ENCODE peak calls at places on chromosomes 13 and 19, in eight cellular contexts. J is CD4-positive, CD25-positive, alpha-beta regulatory T cell; T is HTR-8/SVneo; W is neuronal stem cell; P is GM04504; O is activated CD4-positive, alpha-beta T cell treated with anti-CD3 and anti-CD28 coated beads, Interleukin-2, amount 10 ng/mL, durations not matched to agents 7 days and 5 days; B is activated CD8-positive, alpha-beta memory T cell treated with anti-CD3 and anti-CD28 coated beads, Interleukin-2, amount 10 ng/mL, durations not matched to agents 7 days and 5 days; G is activated gamma-delta T cell treated with Interleukin-2 at 50 U/mL for 16 hours. U is an unnamed sample.

GRCh38 chr13:40484101-40484800 is 182.2 kb downstream of the FOXO1 start:
- DNase-seq in J (peak; percentile 57), T (no peak), W (no peak), P (no peak), O (no peak), B (no peak), G (no peak), U (no peak)

GRCh38 chr13:45086484-45086883 is 33.8 kb upstream of the GTF2F2 start:
- DNase-seq in J (no peak), T (peak; percentile 8), W (no peak), P (peak; percentile 85), O (no peak), B (no peak), G (no peak), U (no peak)

GRCh38 chr13:29758591-29759114 is 91.8 kb downstream of the UBL3 start:
- DNase-seq in J (peak; percentile 65), T (no peak), W (no peak), P (peak; percentile 27), O (peak; percentile 40), B (peak; percentile 80), G (peak; percentile 12), U (no peak)

GRCh38 chr13:90868321-90868920 is 479.1 kb upstream of the MIR17HG start:
- DNase-seq in J (no peak), T (peak; percentile 1), W (peak; percentile 17), P (no peak), O (peak; percentile 7), B (no peak), G (no peak), U (no peak)

GRCh38 chr19:1747285-1748114 is 5.8 kb upstream of the ONECUT3 start:
- DNase-seq in J (peak; percentile 45), T (peak; percentile 58), W (no peak), P (peak; percentile 30), O (peak; percentile 17), B (peak; percentile 68), G (peak; percentile 46), U (no peak)

GRCh38 chr19:39704181-39705044 is at the start of gene LGALS14:
- DNase-seq in J (no peak), T (no peak), W (no peak), P (no peak), O (no peak), B (no peak), G (no peak), U (no peak)

GRCh38 chr13:75135325-75135825 is 346.6 kb downstream of the TBC1D4 start:
- DNase-seq in J (no peak), T (peak; percentile 4), W (no peak), P (peak; percentile 89), O (no peak), B (no peak), G (no peak), U (no peak)

GRCh38 chr19:12833747-12834417 is 497 bp downstream of the RTBDN start:
- DNase-seq in J (no peak), T (no peak), W (no peak), P (no peak), O (peak; percentile 25), B (no peak), G (no peak), U (no peak)

GRCh38 chr19:49988433-49988832 is 27.5 kb upstream of the SIGLEC11 start:
- DNase-seq in J (no peak), T (no peak), W (no peak), P (peak; percentile 3), O (no peak), B (no peak), G (no peak), U (no peak)

GRCh38 chr19:46475976-46476375 is 4.6 kb upstream of the PNMA8A start:
- DNase-seq in J (no peak), T (no peak), W (no peak), P (no peak), O (no peak), B (no peak), G (no peak), U (no peak)

GRCh38 chr19:33470040-33470330 is 51.6 kb downstream of the PEPD start:
- DNase-seq in J (no peak), T (no peak), W (no peak), P (no peak), O (no peak), B (no peak), G (no peak), U (no peak)

GRCh38 chr13:63184693-63185092 is 1769.0 kb upstream of the PCDH20 start:
- DNase-seq in J (no peak), T (peak; percentile 26), W (peak; percentile 47), P (peak; percentile 15), O (no peak), B (no peak), G (no peak), U (peak; percentile 63)

GRCh38 chr13:56706485-56706884 is 434.2 kb upstream of the PRR20A start:
- DNase-seq in J (no peak), T (no peak), W (no peak), P (no peak), O (no peak), B (no peak), G (no peak), U (no peak)

GRCh38 chr19:8498295-8498694 is 4.1 kb downstream of the PRAM1 start:
- DNase-seq in J (no peak), T (no peak), W (no peak), P (no peak), O (no peak), B (no peak), G (no peak), U (no peak)

GRCh38 chr19:47225746-47226425 is 5.1 kb downstream of the BBC3 start:
- DNase-seq in J (peak; percentile 87), T (peak; percentile 83), W (peak; percentile 87), P (no peak), O (peak; percentile 84), B (peak; percentile 88), G (peak; percentile 85), U (no peak)

GRCh38 chr19:29587518-29587986 is 18.5 kb upstream of the POP4 start:
- DNase-seq in J (peak; percentile 76), T (no peak), W (no peak), P (peak; percentile 57), O (peak; percentile 80), B (peak; percentile 96), G (peak; percentile 58), U (no peak)

GRCh38 chr13:43058318-43058674 is 34.9 kb downstream of the DNAJC15 start:
- DNase-seq in J (no peak), T (peak; percentile 44), W (no peak), P (peak; percentile 86), O (peak; percentile 14), B (peak; percentile 70), G (no peak), U (no peak)

GRCh38 chr13:36862002-36862706 is 43.1 kb downstream of the RFXAP start:
- DNase-seq in J (peak; percentile 63), T (no peak), W (no peak), P (no peak), O (no peak), B (no peak), G (no peak), U (no peak)

GRCh38 chr19:14149509-14149994 is 13.2 kb upstream of the ASF1B start:
- DNase-seq in J (peak; percentile 87), T (no peak), W (no peak), P (peak; percentile 47), O (peak; percentile 72), B (peak; percentile 69), G (peak; percentile 62), U (no peak)

GRCh38 chr13:98468352-98468751 is 108.6 kb downstream of the STK24 start:
- DNase-seq in J (no peak), T (no peak), W (no peak), P (no peak), O (no peak), B (no peak), G (no peak), U (no peak)

GRCh38 chr13:23554000-23554399 is 16.2 kb upstream of the TNFRSF19 start:
- DNase-seq in J (no peak), T (no peak), W (no peak), P (no peak), O (no peak), B (no peak), G (no peak), U (no peak)

GRCh38 chr19:51145926-51146493 is 3.9 kb downstream of the SIGLEC7 start:
- DNase-seq in J (no peak), T (no peak), W (no peak), P (no peak), O (no peak), B (no peak), G (no peak), U (no peak)

GRCh38 chr13:19090495-19090894 is 91.1 kb downstream of the TUBA3C start:
- DNase-seq in J (no peak), T (no peak), W (no peak), P (no peak), O (no peak), B (no peak), G (no peak), U (no peak)

GRCh38 chr13:29702912-29703351 is 107.4 kb upstream of the SLC7A1 start:
- DNase-seq in J (no peak), T (peak; percentile 77), W (no peak), P (peak; percentile 85), O (no peak), B (no peak), G (no peak), U (no peak)

U was measured in iPS DF 6.9.